ENCODE peak calls at places on chromosomes 16 and 17, in seven cellular contexts. Y, R, J, K, O, T and M are unnamed samples.

GRCh38 chr17:81253358-81254131 is 14.4 kb downstream of the NDUFAF8 start:
- DNase-seq in Y (peak), R (peak), J (peak), K (no peak), O (peak), T (peak), M (no peak)

GRCh38 chr17:57940653-57941329 is 14.4 kb downstream of the CUEDC1 start:
- DNase-seq in Y (no peak), R (no peak), J (no peak), K (no peak), O (peak), T (no peak), M (peak)

GRCh38 chr16:22624038-22624656 is 113.5 kb downstream of the NPIPB5 start:
- DNase-seq in Y (no peak), R (no peak), J (no peak), K (no peak), O (no peak), T (no peak), M (no peak)

GRCh38 chr17:29617125-29617480 is 5.6 kb downstream of the CORO6 start:
- DNase-seq in Y (peak), R (peak), J (peak), K (no peak), O (peak), T (peak), M (peak)

GRCh38 chr16:24036614-24037013 is 200.8 kb downstream of the PRKCB start:
- DNase-seq in Y (peak), R (peak), J (peak), K (no peak), O (no peak), T (peak), M (no peak)

GRCh38 chr17:33463887-33464286 is 170.8 kb upstream of the ASIC2 start:
- DNase-seq in Y (no peak), R (no peak), J (no peak), K (no peak), O (no peak), T (no peak), M (no peak)

GRCh38 chr17:51000835-51001638 is 119.6 kb downstream of the SPAG9 start:
- DNase-seq in Y (no peak), R (peak), J (no peak), K (no peak), O (no peak), T (peak), M (peak)

GRCh38 chr17:40415390-40415789 is 2.3 kb downstream of the TOP2A start:
- DNase-seq in Y (no peak), R (peak), J (no peak), K (no peak), O (no peak), T (peak), M (no peak)

GRCh38 chr17:48575673-48576478 is 2.3 kb downstream of the HOXB4 start:
- DNase-seq in Y (no peak), R (no peak), J (no peak), K (no peak), O (no peak), T (no peak), M (no peak)

GRCh38 chr17:48578616-48579560 is 738 bp upstream of the HOXB4 start:
- DNase-seq in Y (no peak), R (peak), J (no peak), K (no peak), O (no peak), T (no peak), M (no peak)

GRCh38 chr17:48576479-48577309 is 1.5 kb downstream of the HOXB4 start:
- DNase-seq in Y (no peak), R (peak), J (no peak), K (no peak), O (peak), T (no peak), M (no peak)

GRCh38 chr17:48577946-48578615 is at the start of gene HOXB4:
- DNase-seq in Y (peak), R (peak), J (peak), K (no peak), O (peak), T (no peak), M (peak)

DNA sequence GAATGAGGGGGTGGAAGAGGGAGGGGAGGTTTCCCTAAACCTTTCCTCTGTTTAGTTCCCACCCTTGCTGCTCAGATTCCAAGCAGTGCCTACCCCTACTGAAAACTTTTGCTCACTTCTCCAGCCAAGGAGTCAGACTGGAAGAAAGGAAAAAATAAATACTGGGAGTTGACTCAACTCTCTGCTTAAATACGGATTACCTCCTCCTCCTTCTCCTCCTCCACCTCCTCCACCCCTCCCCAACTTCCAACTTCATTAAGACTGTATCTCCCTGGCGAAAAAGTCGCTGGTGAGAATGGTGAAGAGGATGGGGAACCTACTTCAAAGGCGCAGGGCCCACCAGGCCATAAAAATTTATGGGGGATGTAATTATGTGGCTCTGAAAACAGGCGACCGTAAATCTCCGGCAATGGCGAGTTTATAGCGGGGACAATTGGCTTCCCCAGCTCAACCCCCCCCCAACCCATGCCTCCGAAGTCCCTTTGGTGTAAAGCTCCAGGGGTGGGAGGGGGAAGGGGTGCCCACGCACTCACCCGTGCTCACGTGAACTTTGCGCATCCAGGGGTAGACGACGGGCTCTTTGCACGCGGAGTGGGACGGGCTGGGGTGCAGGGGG is 712 bp downstream of the HOXB4 start:
- DNase-seq in Y (no peak), R (no peak), J (no peak), K (no peak), O (no peak), T (no peak), M (no peak)
- H3K4me3 ChIP-seq in Y (peak), R (peak), J (peak), K (no peak), O (peak), T (no peak), M (peak)

GRCh38 chr17:77531002-77531401 is 390.2 kb downstream of the SEC14L1 start:
- DNase-seq in Y (no peak), R (no peak), J (no peak), K (no peak), O (no peak), T (no peak), M (no peak)

GRCh38 chr17:77528516-77529327 is 388.0 kb downstream of the SEC14L1 start:
- DNase-seq in Y (peak), R (no peak), J (no peak), K (no peak), O (no peak), T (no peak), M (no peak)

GRCh38 chr17:77527836-77528505 is 387.2 kb downstream of the SEC14L1 start:
- DNase-seq in Y (no peak), R (no peak), J (no peak), K (no peak), O (no peak), T (no peak), M (no peak)

GRCh38 chr17:77530591-77530990 is 389.8 kb downstream of the SEC14L1 start:
- DNase-seq in Y (no peak), R (no peak), J (no peak), K (no peak), O (no peak), T (no peak), M (no peak)

GRCh38 chr17:77529328-77529650 is 388.5 kb downstream of the SEC14L1 start:
- DNase-seq in Y (no peak), R (no peak), J (no peak), K (no peak), O (no peak), T (no peak), M (no peak)
- H3K4me3 ChIP-seq in Y (no peak), R (no peak), J (no peak), K (no peak), O (no peak), T (no peak), M (no peak)

GRCh38 chr17:1712271-1712670 is 2.1 kb upstream of the TLCD2 start:
- DNase-seq in Y (no peak), R (no peak), J (no peak), K (no peak), O (no peak), T (no peak), M (no peak)

GRCh38 chr17:1711804-1712203 is 1.6 kb upstream of the TLCD2 start:
- DNase-seq in Y (no peak), R (no peak), J (no peak), K (no peak), O (no peak), T (no peak), M (no peak)

GRCh38 chr17:1709403-1709891 is 730 bp downstream of the TLCD2 start:
- DNase-seq in Y (no peak), R (peak), J (no peak), K (no peak), O (peak), T (peak), M (no peak)

GRCh38 chr17:1709971-1710806 is at the start of gene TLCD2:
- DNase-seq in Y (no peak), R (peak), J (peak), K (no peak), O (peak), T (peak), M (no peak)

DNA sequence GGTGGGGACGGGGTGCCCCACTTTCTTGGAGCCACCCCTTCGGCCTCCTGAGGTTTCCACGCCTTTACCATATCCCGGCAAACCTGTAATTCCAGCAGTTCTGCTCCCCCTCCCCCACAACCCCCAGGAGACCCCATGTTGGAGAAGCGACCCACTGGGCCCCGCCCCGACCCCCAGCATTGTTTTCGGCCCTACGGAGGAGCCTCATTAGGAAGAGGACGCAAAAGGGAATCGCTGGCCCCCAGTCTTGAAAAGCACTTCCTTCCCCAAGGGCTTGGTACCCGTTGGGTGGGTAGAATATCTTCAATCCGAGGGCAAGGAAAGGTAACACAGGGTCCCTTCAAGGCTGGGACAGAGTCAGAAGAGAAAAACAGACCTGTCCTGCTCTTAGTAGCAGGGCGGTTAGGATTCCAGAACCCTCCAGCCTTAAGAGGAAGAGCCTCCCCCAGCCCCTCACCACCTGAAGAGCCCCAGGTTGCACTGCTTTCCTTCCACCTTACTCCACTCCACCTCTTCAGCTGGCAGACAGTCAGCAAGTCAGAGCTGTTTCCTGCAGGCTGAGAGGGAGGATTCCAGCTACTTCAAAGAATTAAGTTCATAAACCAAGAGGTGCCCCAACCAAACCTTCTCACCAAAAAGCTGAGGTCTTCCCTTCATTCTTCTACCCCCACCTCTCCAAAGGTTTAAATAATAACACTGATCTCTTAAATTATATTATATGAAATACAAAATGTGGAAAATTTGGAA is 803 bp upstream of the TLCD2 start:
- DNase-seq in Y (no peak), R (peak), J (no peak), K (no peak), O (no peak), T (peak), M (no peak)
- H3K4me3 ChIP-seq in Y (peak), R (peak), J (peak), K (peak), O (peak), T (peak), M (peak)

GRCh38 chr17:1486802-1487695 is 5.4 kb downstream of the MYO1C start:
- DNase-seq in Y (peak), R (peak), J (peak), K (no peak), O (peak), T (peak), M (peak)
- H3K4me3 ChIP-seq in Y (peak), R (peak), J (peak), K (peak), O (peak), T (peak), M (peak)

GRCh38 chr17:17837380-17837821 is 615 bp upstream of the SREBF1 start:
- DNase-seq in Y (no peak), R (peak), J (no peak), K (peak), O (peak), T (peak), M (no peak)
- H3K4me3 ChIP-seq in Y (peak), R (no peak), J (peak), K (no peak), O (peak), T (peak), M (peak)

GRCh38 chr16:5873221-5873620 is 775.6 kb upstream of the EEF2KMT start:
- DNase-seq in Y (no peak), R (no peak), J (no peak), K (no peak), O (no peak), T (no peak), M (no peak)

GRCh38 chr16:5870886-5871715 is 773.5 kb upstream of the EEF2KMT start:
- DNase-seq in Y (no peak), R (no peak), J (no peak), K (no peak), O (no peak), T (no peak), M (no peak)

GRCh38 chr16:5875416-5875815 is 777.8 kb upstream of the EEF2KMT start:
- DNase-seq in Y (no peak), R (peak), J (no peak), K (no peak), O (no peak), T (no peak), M (no peak)

GRCh38 chr16:5874899-5875298 is 777.3 kb upstream of the EEF2KMT start:
- DNase-seq in Y (no peak), R (peak), J (no peak), K (no peak), O (no peak), T (no peak), M (no peak)
- H3K4me3 ChIP-seq in Y (no peak), R (no peak), J (no peak), K (no peak), O (no peak), T (no peak), M (no peak)

GRCh38 chr16:89827383-89828198 is 684 bp upstream of the SPIRE2 start:
- DNase-seq in Y (no peak), R (peak), J (peak), K (no peak), O (peak), T (peak), M (no peak)

GRCh38 chr16:89829630-89830437 is 1.6 kb downstream of the SPIRE2 start:
- DNase-seq in Y (no peak), R (no peak), J (peak), K (no peak), O (no peak), T (no peak), M (no peak)

GRCh38 chr16:89826531-89827382 is 1.5 kb upstream of the SPIRE2 start:
- DNase-seq in Y (no peak), R (no peak), J (no peak), K (no peak), O (no peak), T (peak), M (no peak)

GRCh38 chr16:89828199-89828869 is at the start of gene SPIRE2:
- DNase-seq in Y (peak), R (peak), J (peak), K (no peak), O (peak), T (peak), M (peak)

DNA sequence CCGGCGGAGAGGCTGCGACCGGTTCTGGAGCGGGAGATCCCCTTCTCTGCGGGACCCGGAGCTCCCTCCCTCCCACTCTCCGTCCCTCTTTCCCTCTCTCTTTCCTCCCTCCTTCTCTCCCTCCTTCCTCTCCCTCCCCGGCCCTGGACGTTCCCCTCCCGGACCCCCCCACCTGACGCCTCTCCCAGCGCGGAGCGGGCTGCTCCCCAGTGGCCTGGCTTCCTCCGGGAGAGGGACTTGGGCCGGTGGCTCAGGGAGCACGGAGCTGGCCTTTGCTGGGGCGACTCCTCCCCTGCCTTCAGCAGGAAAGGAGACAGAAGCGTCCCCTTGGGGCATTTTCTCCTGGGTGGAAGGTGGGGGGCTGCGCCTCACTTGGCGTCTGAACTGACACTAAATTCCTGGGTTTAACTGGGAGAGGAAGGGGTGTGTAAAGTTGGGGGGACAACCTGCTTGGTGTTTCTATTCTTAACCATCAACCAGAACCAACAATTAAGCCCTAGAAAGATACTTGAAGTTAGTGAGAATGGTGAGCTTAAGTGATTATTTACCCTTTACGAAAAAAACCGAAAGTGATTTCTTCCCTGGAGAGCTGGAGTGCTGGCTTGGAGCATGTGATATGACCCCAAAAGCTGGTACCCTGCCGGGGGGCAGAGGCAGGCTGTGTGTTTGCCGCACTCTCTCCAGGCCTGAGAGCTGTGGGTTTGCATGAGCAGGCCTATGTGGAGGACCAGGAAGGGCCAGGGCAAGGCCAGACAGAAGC is 775 bp downstream of the SPIRE2 start:
- DNase-seq in Y (no peak), R (no peak), J (no peak), K (no peak), O (no peak), T (no peak), M (no peak)
- H3K4me3 ChIP-seq in Y (no peak), R (peak), J (peak), K (peak), O (peak), T (peak), M (no peak)

DNA sequence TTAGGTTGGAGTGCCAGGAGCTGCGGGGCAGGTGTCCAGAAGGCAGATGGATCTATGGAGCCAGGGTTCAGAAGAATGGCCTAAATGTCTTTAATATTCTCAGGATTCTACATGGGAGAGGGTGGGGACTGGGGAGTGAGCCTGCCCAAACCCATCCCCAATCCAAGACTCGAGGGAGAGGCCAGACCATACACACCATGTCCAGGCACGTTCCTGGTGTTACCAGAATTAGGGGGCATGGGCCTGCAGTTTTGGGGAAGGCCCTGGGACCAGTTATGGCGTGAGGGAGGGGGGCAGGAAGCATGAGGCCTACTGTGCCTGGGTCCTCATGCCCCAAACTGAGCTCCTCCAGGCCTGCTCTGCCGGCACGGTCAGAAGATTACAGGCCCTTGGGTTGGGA is 1.9 kb downstream of the TAX1BP3 start:
- DNase-seq in Y (no peak), R (no peak), J (no peak), K (no peak), O (no peak), T (no peak), M (no peak)
- H3K4me3 ChIP-seq in Y (no peak), R (peak), J (no peak), K (peak), O (peak), T (peak), M (no peak)